ENCODE peak calls at places on chromosomes 5 and 9, in eight cellular contexts. One of them, this sample, is unnamed.
A peak's percentile ranks its signal among the peaks of the same experiment; 100 is the strongest.

GRCh38 chr5:127871448-127872153 is 168.4 kb downstream of the CCDC192 start:
- DNase-seq in MM.1S: no peak
- DNase-seq in H1: no peak
- DNase-seq in H9: no peak
- DNase-seq in GM23248: peak; percentile 65
- DNase-seq in hepatocyte: no peak
- DNase-seq in HCT116: no peak
- DNase-seq in neural progenitor cell: no peak
- DNase-seq in this sample: no peak

GRCh38 chr9:96661711-96662110 is 6.6 kb upstream of the PRXL2C start:
- DNase-seq in MM.1S: no peak
- DNase-seq in H1: no peak
- DNase-seq in H9: no peak
- DNase-seq in GM23248: peak; percentile 10
- DNase-seq in hepatocyte: no peak
- DNase-seq in HCT116: no peak
- DNase-seq in neural progenitor cell: no peak
- DNase-seq in this sample: peak; percentile 73

GRCh38 chr9:13580760-13581159 is 301.3 kb upstream of the MPDZ start:
- DNase-seq in MM.1S: no peak
- DNase-seq in H1: no peak
- DNase-seq in H9: peak; percentile 35
- DNase-seq in GM23248: no peak
- DNase-seq in hepatocyte: no peak
- DNase-seq in HCT116: no peak
- DNase-seq in neural progenitor cell: no peak
- DNase-seq in this sample: no peak

GRCh38 chr9:133518193-133518592 is 6.6 kb downstream of the MYMK start:
- DNase-seq in MM.1S: no peak
- DNase-seq in H1: no peak
- DNase-seq in H9: no peak
- DNase-seq in GM23248: no peak
- DNase-seq in hepatocyte: no peak
- DNase-seq in HCT116: no peak
- DNase-seq in neural progenitor cell: no peak
- DNase-seq in this sample: no peak

GRCh38 chr9:87108639-87109038 is 161.3 kb upstream of the GAS1 start:
- DNase-seq in MM.1S: no peak
- DNase-seq in H1: no peak
- DNase-seq in H9: no peak
- DNase-seq in GM23248: no peak
- DNase-seq in hepatocyte: no peak
- DNase-seq in HCT116: no peak
- DNase-seq in neural progenitor cell: no peak
- DNase-seq in this sample: no peak

GRCh38 chr9:133714606-133715294 is 23.4 kb downstream of the SARDH start:
- DNase-seq in MM.1S: no peak
- DNase-seq in H1: no peak
- DNase-seq in H9: peak; percentile 34
- DNase-seq in GM23248: no peak
- DNase-seq in hepatocyte: peak; percentile 78
- DNase-seq in HCT116: no peak
- DNase-seq in neural progenitor cell: no peak
- DNase-seq in this sample: peak; percentile 84

GRCh38 chr5:78269088-78269703 is 25.3 kb downstream of the AP3B1 start:
- DNase-seq in MM.1S: peak; percentile 14
- DNase-seq in H1: no peak
- DNase-seq in H9: no peak
- DNase-seq in GM23248: peak; percentile 39
- DNase-seq in hepatocyte: no peak
- DNase-seq in HCT116: no peak
- DNase-seq in neural progenitor cell: no peak
- DNase-seq in this sample: peak; percentile 12

GRCh38 chr5:14081791-14082190 is 61.4 kb upstream of the TRIO start:
- DNase-seq in MM.1S: no peak
- DNase-seq in H1: no peak
- DNase-seq in H9: no peak
- DNase-seq in GM23248: peak; percentile 23
- DNase-seq in hepatocyte: no peak
- DNase-seq in HCT116: no peak
- DNase-seq in neural progenitor cell: no peak
- DNase-seq in this sample: peak; percentile 45

GRCh38 chr5:150298701-150299451 is 3.8 kb downstream of the ARSI start:
- DNase-seq in MM.1S: no peak
- DNase-seq in H1: no peak
- DNase-seq in H9: no peak
- DNase-seq in GM23248: peak; percentile 99
- DNase-seq in hepatocyte: peak; percentile 75
- DNase-seq in HCT116: no peak
- DNase-seq in neural progenitor cell: peak; percentile 24
- DNase-seq in this sample: peak; percentile 99

GRCh38 chr5:173051746-173052145 is 4.4 kb upstream of the CREBRF start:
- DNase-seq in MM.1S: no peak
- DNase-seq in H1: no peak
- DNase-seq in H9: no peak
- DNase-seq in GM23248: peak; percentile 57
- DNase-seq in hepatocyte: no peak
- DNase-seq in HCT116: no peak
- DNase-seq in neural progenitor cell: no peak
- DNase-seq in this sample: peak; percentile 83

GRCh38 chr5:170986598-170986997 is 124.8 kb downstream of the RANBP17 start:
- DNase-seq in MM.1S: peak; percentile 27
- DNase-seq in H1: no peak
- DNase-seq in H9: no peak
- DNase-seq in GM23248: peak; percentile 31
- DNase-seq in hepatocyte: no peak
- DNase-seq in HCT116: no peak
- DNase-seq in neural progenitor cell: no peak
- DNase-seq in this sample: peak; percentile 42

GRCh38 chr9:121545875-121546423 is 46.3 kb upstream of the GGTA1 start:
- DNase-seq in MM.1S: peak; percentile 82
- DNase-seq in H1: peak; percentile 87
- DNase-seq in H9: peak; percentile 98
- DNase-seq in GM23248: peak; percentile 99
- DNase-seq in hepatocyte: peak; percentile 97
- DNase-seq in HCT116: peak; percentile 93
- DNase-seq in neural progenitor cell: peak; percentile 97
- DNase-seq in this sample: peak; percentile 94

GRCh38 chr5:146644811-146645210 is 128.8 kb upstream of the GPR151 start:
- DNase-seq in MM.1S: no peak
- DNase-seq in H1: no peak
- DNase-seq in H9: no peak
- DNase-seq in GM23248: no peak
- DNase-seq in hepatocyte: no peak
- DNase-seq in HCT116: no peak
- DNase-seq in neural progenitor cell: no peak
- DNase-seq in this sample: no peak

GRCh38 chr5:124736111-124736813 is 10.2 kb downstream of the ZNF608 start:
- DNase-seq in MM.1S: no peak
- DNase-seq in H1: no peak
- DNase-seq in H9: no peak
- DNase-seq in GM23248: peak; percentile 77
- DNase-seq in hepatocyte: no peak
- DNase-seq in HCT116: no peak
- DNase-seq in neural progenitor cell: no peak
- DNase-seq in this sample: peak; percentile 95

DNA sequence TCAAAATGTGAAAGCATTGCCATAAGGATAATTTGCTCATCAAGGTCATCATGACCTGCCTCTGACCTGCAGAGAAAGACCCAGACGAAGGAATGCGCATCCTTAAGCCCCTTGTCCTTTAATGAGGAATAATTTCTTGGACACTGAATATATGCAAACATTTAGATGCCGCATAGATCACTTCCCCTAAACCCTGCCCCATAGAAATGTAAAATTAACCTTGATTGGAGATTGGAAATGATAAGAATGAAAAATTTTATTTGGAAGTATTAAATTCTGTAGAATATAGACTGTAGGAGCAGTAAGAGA is 233.1 kb downstream of the ARHGAP26 start:
- DNase-seq in MM.1S: no peak
- DNase-seq in H1: no peak
- DNase-seq in H9: no peak
- DNase-seq in GM23248: no peak
- DNase-seq in hepatocyte: no peak
- DNase-seq in HCT116: no peak
- DNase-seq in neural progenitor cell: no peak
- DNase-seq in this sample: no peak
- H3K4me2 ChIP-seq in MM.1S: no peak overlapping the region
- H3K4me2 ChIP-seq in H1: no peak overlapping the region
- H3K4me2 ChIP-seq in H9: no peak overlapping the region
- H3K4me2 ChIP-seq in GM23248: peak overlapping the region; percentile 67
- H3K4me2 ChIP-seq in hepatocyte: no peak overlapping the region
- H3K4me2 ChIP-seq in HCT116: no peak overlapping the region
- H3K4me2 ChIP-seq in neural progenitor cell: no peak overlapping the region
- H3K4me2 ChIP-seq in this sample: no peak overlapping the region

GRCh38 chr5:1106385-1107166 is 5.3 kb downstream of the SLC12A7 start:
- DNase-seq in MM.1S: no peak
- DNase-seq in H1: no peak
- DNase-seq in H9: no peak
- DNase-seq in GM23248: no peak
- DNase-seq in hepatocyte: peak; percentile 54
- DNase-seq in HCT116: no peak
- DNase-seq in neural progenitor cell: no peak
- DNase-seq in this sample: no peak

GRCh38 chr5:1108865-1109174 is 3.0 kb downstream of the SLC12A7 start:
- DNase-seq in MM.1S: no peak
- DNase-seq in H1: no peak
- DNase-seq in H9: no peak
- DNase-seq in GM23248: no peak
- DNase-seq in hepatocyte: no peak
- DNase-seq in HCT116: no peak
- DNase-seq in neural progenitor cell: no peak
- DNase-seq in this sample: no peak

GRCh38 chr5:1107167-1108007 is 4.5 kb downstream of the SLC12A7 start:
- DNase-seq in MM.1S: no peak
- DNase-seq in H1: peak; percentile 10
- DNase-seq in H9: peak; percentile 55
- DNase-seq in GM23248: no peak
- DNase-seq in hepatocyte: peak; percentile 65
- DNase-seq in HCT116: no peak
- DNase-seq in neural progenitor cell: no peak
- DNase-seq in this sample: no peak

GRCh38 chr5:1109542-1110259 is 2.2 kb downstream of the SLC12A7 start:
- DNase-seq in MM.1S: no peak
- DNase-seq in H1: no peak
- DNase-seq in H9: no peak
- DNase-seq in GM23248: no peak
- DNase-seq in hepatocyte: no peak
- DNase-seq in HCT116: no peak
- DNase-seq in neural progenitor cell: no peak
- DNase-seq in this sample: no peak

GRCh38 chr5:1108008-1108864 is 3.6 kb downstream of the SLC12A7 start:
- DNase-seq in MM.1S: no peak
- DNase-seq in H1: no peak
- DNase-seq in H9: no peak
- DNase-seq in GM23248: no peak
- DNase-seq in hepatocyte: no peak
- DNase-seq in HCT116: no peak
- DNase-seq in neural progenitor cell: no peak
- DNase-seq in this sample: no peak
- H3K4me2 ChIP-seq in MM.1S: no peak overlapping the region
- H3K4me2 ChIP-seq in H1: peak overlapping the region; percentile 61
- H3K4me2 ChIP-seq in H9: no peak overlapping the region
- H3K4me2 ChIP-seq in GM23248: no peak overlapping the region
- H3K4me2 ChIP-seq in hepatocyte: no peak overlapping the region
- H3K4me2 ChIP-seq in HCT116: no peak overlapping the region
- H3K4me2 ChIP-seq in neural progenitor cell: no peak overlapping the region
- H3K4me2 ChIP-seq in this sample: no peak overlapping the region

GRCh38 chr9:94819161-94819677 is 92.7 kb downstream of the AOPEP start:
- DNase-seq in MM.1S: no peak
- DNase-seq in H1: no peak
- DNase-seq in H9: no peak
- DNase-seq in GM23248: no peak
- DNase-seq in hepatocyte: peak; percentile 44
- DNase-seq in HCT116: no peak
- DNase-seq in neural progenitor cell: no peak
- DNase-seq in this sample: no peak
- H3K4me2 ChIP-seq in MM.1S: no peak overlapping the region
- H3K4me2 ChIP-seq in H1: no peak overlapping the region
- H3K4me2 ChIP-seq in H9: no peak overlapping the region
- H3K4me2 ChIP-seq in GM23248: no peak overlapping the region
- H3K4me2 ChIP-seq in hepatocyte: peak overlapping the region; percentile 46
- H3K4me2 ChIP-seq in HCT116: no peak overlapping the region
- H3K4me2 ChIP-seq in neural progenitor cell: no peak overlapping the region
- H3K4me2 ChIP-seq in this sample: no peak overlapping the region

GRCh38 chr5:40603378-40603777 is 76.3 kb upstream of the PTGER4 start:
- DNase-seq in MM.1S: no peak
- DNase-seq in H1: no peak
- DNase-seq in H9: no peak
- DNase-seq in GM23248: peak; percentile 13
- DNase-seq in hepatocyte: no peak
- DNase-seq in HCT116: no peak
- DNase-seq in neural progenitor cell: peak; percentile 22
- DNase-seq in this sample: peak; percentile 58

GRCh38 chr5:40607202-40607601 is 72.5 kb upstream of the PTGER4 start:
- DNase-seq in MM.1S: no peak
- DNase-seq in H1: no peak
- DNase-seq in H9: no peak
- DNase-seq in GM23248: no peak
- DNase-seq in hepatocyte: no peak
- DNase-seq in HCT116: no peak
- DNase-seq in neural progenitor cell: no peak
- DNase-seq in this sample: no peak

GRCh38 chr5:40601198-40601868 is 78.4 kb upstream of the PTGER4 start:
- DNase-seq in MM.1S: no peak
- DNase-seq in H1: no peak
- DNase-seq in H9: no peak
- DNase-seq in GM23248: no peak
- DNase-seq in hepatocyte: no peak
- DNase-seq in HCT116: no peak
- DNase-seq in neural progenitor cell: no peak
- DNase-seq in this sample: no peak

GRCh38 chr5:40606077-40606765 is 73.5 kb upstream of the PTGER4 start:
- DNase-seq in MM.1S: no peak
- DNase-seq in H1: no peak
- DNase-seq in H9: no peak
- DNase-seq in GM23248: no peak
- DNase-seq in hepatocyte: no peak
- DNase-seq in HCT116: no peak
- DNase-seq in neural progenitor cell: no peak
- DNase-seq in this sample: no peak

DNA sequence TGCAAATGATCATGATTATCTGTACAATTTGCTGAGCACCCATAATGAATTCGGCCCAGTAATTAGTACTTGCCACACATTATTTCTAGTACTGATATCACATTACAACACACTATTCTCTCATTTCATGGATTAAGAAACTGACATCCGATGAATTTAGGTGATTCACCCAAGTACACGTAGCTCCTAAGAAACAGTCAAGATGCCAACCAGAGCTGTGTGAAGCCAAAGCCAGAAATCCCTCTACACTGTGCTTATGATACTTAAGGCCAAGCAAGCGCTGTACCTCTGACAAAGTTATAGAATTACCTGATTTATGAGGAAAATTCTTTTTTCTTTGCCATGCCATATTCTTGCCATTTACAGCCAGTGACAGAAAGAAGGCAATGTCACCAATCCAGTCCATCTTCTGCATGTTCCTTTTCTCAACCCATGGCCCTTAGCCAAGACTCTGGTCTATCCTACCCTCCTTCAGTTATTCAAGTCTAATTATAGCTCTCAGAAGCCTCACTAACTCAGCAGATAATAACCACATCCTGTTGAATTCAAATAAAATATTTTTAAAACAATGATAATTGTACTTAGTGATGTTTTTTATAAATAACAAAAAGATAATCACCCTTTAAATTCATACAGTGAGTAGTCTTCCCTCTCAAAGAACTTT is 74.3 kb upstream of the PTGER4 start:
- DNase-seq in MM.1S: peak; percentile 16
- DNase-seq in H1: no peak
- DNase-seq in H9: no peak
- DNase-seq in GM23248: no peak
- DNase-seq in hepatocyte: no peak
- DNase-seq in HCT116: no peak
- DNase-seq in neural progenitor cell: no peak
- DNase-seq in this sample: peak; percentile 27
- H3K4me2 ChIP-seq in MM.1S: no peak overlapping the region
- H3K4me2 ChIP-seq in H1: no peak overlapping the region
- H3K4me2 ChIP-seq in H9: no peak overlapping the region
- H3K4me2 ChIP-seq in GM23248: no peak overlapping the region
- H3K4me2 ChIP-seq in hepatocyte: no peak overlapping the region
- H3K4me2 ChIP-seq in HCT116: no peak overlapping the region
- H3K4me2 ChIP-seq in neural progenitor cell: no peak overlapping the region
- H3K4me2 ChIP-seq in this sample: no peak overlapping the region